ENCODE peak calls at places on chromosomes 6 and 20, in eight cellular contexts. Q is tibial artery, L is neural progenitor cell, W is heart left ventricle, Y is left ventricle myocardium inferior, I is Karpas-422, X is right atrium auricular region, D is ovary. S is an unnamed sample. For H3K4me1, the result is how much of the 10 kb centered on the place peaks cover.

GRCh38 chr6:135233676-135234491 is 52.8 kb downstream of the MYB start:
- DNase-seq in I (no peak), W (no peak), Y (no peak), Q (no peak), X (no peak), L (peak), D (no peak), S (no peak)

GRCh38 chr6:144104488-144104887 is 9.1 kb upstream of the SF3B5 start:
- DNase-seq in D (no peak), L (no peak), Y (no peak), W (no peak), I (no peak), X (no peak), Q (no peak), S (no peak)

GRCh38 chr20:53872561-53873248 is 197.7 kb downstream of the BCAS1 start:
- DNase-seq in L (no peak), W (no peak), X (no peak), I (no peak), Y (no peak), Q (no peak), D (no peak), S (no peak)

GRCh38 chr6:7897461-7898192 is 13.0 kb downstream of the TXNDC5 start:
- DNase-seq in Y (no peak), I (no peak), W (no peak), X (no peak), Q (no peak), L (no peak), D (no peak), S (no peak)

GRCh38 chr6:166957087-166957804 is 896 bp upstream of the RNASET2 start:
- DNase-seq in Y (peak), D (peak), L (peak), W (peak), I (peak), Q (peak), X (peak), S (peak)

GRCh38 chr20:23397961-23398360 is 23.3 kb downstream of the NAPB start:
- DNase-seq in L (no peak), D (no peak), I (no peak), Y (no peak), Q (no peak), W (peak), X (no peak), S (no peak)

GRCh38 chr6:108559097-108559883 is 1.4 kb upstream of the FOXO3 start:
- DNase-seq in Y (peak), Q (peak), X (peak), D (peak), I (peak), W (peak), L (peak), S (peak)

GRCh38 chr6:125974214-125974866 is 12.0 kb upstream of the TRMT11 start:
- DNase-seq in Q (no peak), I (peak), Y (no peak), W (no peak), L (peak), X (no peak), D (no peak), S (no peak)

GRCh38 chr6:149963212-149963461 is 606 bp upstream of the ULBP1 start:
- DNase-seq in L (no peak), W (no peak), D (no peak), Q (no peak), X (peak), I (peak), Y (no peak), S (no peak)

GRCh38 chr6:111087106-111087835 is at the start of gene SLC16A10:
- DNase-seq in W (peak), L (peak), I (peak), Y (peak), X (peak), D (peak), Q (peak), S (peak)

GRCh38 chr6:133568970-133569889 is 319.7 kb upstream of the TCF21 start:
- DNase-seq in L (peak), Y (no peak), W (peak), D (peak), I (peak), X (peak), Q (no peak), S (peak)

GRCh38 chr6:37242042-37242428 is 15.5 kb upstream of the TBC1D22B start:
- DNase-seq in W (no peak), Y (no peak), I (no peak), X (no peak), D (peak), Q (no peak), L (no peak), S (no peak)

GRCh38 chr6:37244430-37245310 is 12.9 kb upstream of the TBC1D22B start:
- DNase-seq in D (peak), Q (peak), L (no peak), I (no peak), Y (peak), X (peak), W (peak), S (peak)

GRCh38 chr6:37242429-37243052 is 15.0 kb upstream of the TBC1D22B start:
- DNase-seq in D (peak), L (no peak), Y (no peak), Q (peak), X (peak), I (no peak), W (peak), S (peak)

GRCh38 chr6:37243816-37244370 is 13.7 kb upstream of the TBC1D22B start:
- DNase-seq in Q (no peak), W (no peak), I (no peak), L (no peak), Y (no peak), X (no peak), D (peak), S (no peak)

DNA sequence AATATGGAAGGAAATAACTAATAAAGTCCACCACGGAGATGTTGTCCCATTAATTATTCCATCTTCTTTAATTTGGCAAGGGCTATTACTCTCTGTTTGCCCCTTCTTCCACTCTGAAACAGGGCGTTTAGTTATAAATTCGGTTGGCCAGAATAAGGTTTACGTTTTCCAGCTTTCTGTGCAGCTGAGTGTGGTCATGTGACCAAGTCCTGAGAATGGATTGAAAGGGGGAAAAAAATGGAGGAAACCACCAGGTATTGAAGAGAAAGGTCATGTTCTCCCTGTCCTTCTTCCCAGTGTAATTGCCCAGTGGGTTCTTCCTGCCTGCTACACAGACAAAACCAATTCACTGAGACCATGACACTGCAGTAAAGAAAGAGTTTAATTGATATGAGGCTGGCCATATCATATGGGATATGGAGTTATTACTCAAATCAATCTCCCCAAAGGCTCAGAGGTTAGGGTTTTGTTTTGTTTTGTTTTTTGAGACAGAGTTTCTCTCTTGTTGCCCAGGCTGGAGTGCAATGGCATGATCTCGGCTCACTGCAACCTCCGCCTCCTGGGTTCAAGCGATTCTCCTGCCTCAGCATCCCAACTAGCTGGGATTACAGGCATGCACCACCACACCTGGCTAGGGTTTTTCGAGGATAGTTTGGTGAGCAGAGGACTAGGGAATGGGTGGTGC is 14.3 kb upstream of the TBC1D22B start:
- DNase-seq in L (no peak), Q (no peak), X (no peak), W (no peak), I (no peak), Y (no peak), D (no peak), S (no peak)
- H3K4me1 ChIP-seq in L (under half), Q (under half), X (under half), W (under half), I (under half), Y (half or more), D (under half), S (half or more)

DNA sequence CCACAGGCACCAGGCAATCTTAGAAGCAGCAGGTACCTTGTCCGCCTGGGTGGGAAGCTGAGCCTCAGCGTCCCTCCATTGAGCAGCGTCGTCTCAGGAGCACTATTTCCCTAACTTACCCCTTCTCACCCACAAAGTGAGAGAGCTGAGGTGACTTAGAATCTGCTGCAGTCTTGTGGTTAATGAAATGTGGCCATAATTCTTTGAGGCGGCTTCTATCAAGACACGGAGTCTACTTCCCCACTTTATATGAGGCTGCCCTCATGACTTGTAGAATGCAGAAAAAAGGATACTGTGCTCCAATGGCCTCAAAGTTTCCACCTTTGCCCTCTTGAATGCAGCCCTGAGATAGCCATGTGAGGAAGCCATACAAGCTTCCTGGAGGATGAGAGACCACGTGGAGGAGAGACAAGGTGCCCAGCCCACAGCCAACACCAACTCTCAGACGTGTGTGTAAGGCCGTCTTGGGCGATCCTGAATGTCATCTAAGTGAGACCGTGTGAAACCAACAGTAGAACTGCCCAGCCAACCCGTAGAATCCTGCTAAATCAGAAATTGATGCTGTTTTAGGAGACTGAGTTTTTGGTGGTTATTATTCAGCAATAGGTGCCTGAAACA is 9.1 kb upstream of the TAGAP start:
- DNase-seq in L (no peak), Y (no peak), W (no peak), D (no peak), X (no peak), I (no peak), Q (no peak), S (no peak)
- H3K4me1 ChIP-seq in L (under half), Y (under half), W (under half), D (under half), X (under half), I (under half), Q (under half), S (under half)

GRCh38 chr6:52504778-52505127 is 72.1 kb downstream of the TRAM2 start:
- DNase-seq in W (no peak), I (no peak), Q (no peak), Y (no peak), D (no peak), X (no peak), L (no peak), S (no peak)

GRCh38 chr6:52503344-52503747 is 73.5 kb downstream of the TRAM2 start:
- DNase-seq in Y (peak), D (no peak), L (peak), Q (no peak), W (no peak), X (no peak), I (peak), S (no peak)

GRCh38 chr6:52502306-52503029 is 74.4 kb downstream of the TRAM2 start:
- DNase-seq in X (no peak), D (no peak), Q (no peak), Y (no peak), I (no peak), L (no peak), W (no peak), S (no peak)

GRCh38 chr6:52505726-52506501 is 70.9 kb downstream of the TRAM2 start:
- DNase-seq in Q (no peak), L (no peak), X (no peak), D (no peak), I (no peak), Y (no peak), W (no peak), S (no peak)

DNA sequence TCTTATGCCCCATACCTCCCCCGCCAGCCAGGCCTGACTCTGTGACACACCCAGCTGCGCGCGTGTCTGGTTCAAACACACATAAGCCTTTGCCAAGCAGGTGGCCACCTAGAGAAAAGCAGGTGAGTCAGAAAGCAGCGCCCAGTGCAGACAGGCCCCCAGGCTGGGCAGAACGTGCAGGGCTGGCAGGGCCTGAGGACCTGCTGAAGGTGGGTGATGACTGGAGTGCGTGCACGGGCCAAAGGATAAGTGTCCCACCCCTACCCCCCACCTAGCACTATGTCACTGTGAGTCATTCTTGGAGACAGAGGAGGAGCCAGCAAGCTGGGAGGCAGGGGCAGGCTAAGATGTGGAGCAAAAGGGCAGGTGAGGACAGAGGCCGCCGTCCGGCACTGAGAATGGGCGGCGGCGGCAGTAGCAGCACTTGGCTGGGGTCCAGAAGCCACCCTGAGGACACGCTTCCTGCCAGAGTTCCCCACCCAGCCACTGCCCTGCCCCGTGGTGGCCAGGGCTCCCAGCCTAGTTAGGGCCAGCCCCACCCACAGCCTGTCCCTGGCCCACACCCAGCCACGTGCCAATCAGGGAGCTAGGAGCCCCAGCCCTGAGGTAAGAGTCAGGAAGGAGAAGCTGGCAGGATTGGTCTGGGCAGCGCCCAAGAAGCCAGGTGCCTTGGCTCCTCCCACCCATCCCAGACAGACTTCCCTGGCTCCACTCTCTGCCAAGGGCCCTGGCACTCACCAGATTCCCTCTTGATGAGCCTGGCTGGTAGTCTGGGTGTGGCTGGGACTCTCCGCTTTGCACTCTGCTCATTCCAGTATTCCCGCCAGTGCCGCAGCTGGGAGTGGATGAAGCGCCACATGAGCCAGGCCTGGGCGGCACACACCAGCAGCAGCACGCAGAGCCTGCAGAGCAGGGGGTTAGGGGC is 72.7 kb downstream of the TRAM2 start:
- DNase-seq in W (peak), X (peak), D (peak), L (no peak), Y (peak), Q (peak), I (no peak), S (peak)
- H3K4me1 ChIP-seq in W (under half), X (under half), D (under half), L (under half), Y (half or more), Q (half or more), I (under half), S (under half)

GRCh38 chr20:19976595-19977372 is 40.4 kb upstream of the NAA20 start:
- DNase-seq in L (peak), Q (peak), I (no peak), W (peak), Y (peak), X (peak), D (peak), S (peak)
- H3K4me1 ChIP-seq in L (under half), Q (half or more), I (under half), W (under half), Y (half or more), X (under half), D (under half), S (half or more)

GRCh38 chr6:90495216-90495817 is 91.6 kb downstream of the MAP3K7 start:
- DNase-seq in L (peak), W (no peak), Q (no peak), D (no peak), X (no peak), I (no peak), Y (no peak), S (no peak)

GRCh38 chr6:90493332-90493731 is 93.5 kb downstream of the MAP3K7 start:
- DNase-seq in I (no peak), Q (no peak), L (no peak), Y (no peak), D (no peak), X (no peak), W (no peak), S (no peak)

GRCh38 chr6:90492369-90492768 is 94.5 kb downstream of the MAP3K7 start:
- DNase-seq in Q (no peak), Y (no peak), I (no peak), D (no peak), X (no peak), W (no peak), L (no peak), S (no peak)

GRCh38 chr6:90492798-90493197 is 94.1 kb downstream of the MAP3K7 start:
- DNase-seq in Q (no peak), D (no peak), W (no peak), I (no peak), L (no peak), Y (no peak), X (no peak), S (no peak)

GRCh38 chr6:90494067-90494773 is 92.7 kb downstream of the MAP3K7 start:
- DNase-seq in X (no peak), Y (no peak), D (no peak), Q (no peak), L (peak), W (no peak), I (no peak), S (no peak)
- H3K4me1 ChIP-seq in X (under half), Y (under half), D (under half), Q (under half), L (half or more), W (under half), I (under half), S (under half)

S was measured in psoas muscle.